ENCODE peak calls at places on chromosomes 12 and 14, in ten cellular contexts. C is CD8-positive, alpha-beta T cell; N is A549; U is upper lobe of right lung; H is mesenchymal stem cell; J is stomach; Q is iPS DF 6.9; X is CD8-positive, alpha-beta memory T cell; M is GM23338; L is fibroblast of lung. O is an unnamed sample.

GRCh38 chr14:99751539-99752485 is 41.4 kb upstream of the EML1 start:
- DNase-seq in Q (no peak), N (no peak), U (no peak), M (no peak), J (no peak), L (peak; percentile 72), C (no peak), X (no peak), H (peak; percentile 90), O (no peak)

GRCh38 chr12:40534828-40535227 is 157.4 kb upstream of the CNTN1 start:
- DNase-seq in M (peak; percentile 15), H (no peak), Q (no peak), J (no peak), N (no peak), C (no peak), U (no peak), L (no peak), X (no peak), O (no peak)

GRCh38 chr12:79983492-79983891 is 48.6 kb upstream of the PPP1R12A start:
- DNase-seq in L (peak; percentile 99), N (peak; percentile 53), U (no peak), J (no peak), C (no peak), X (no peak), Q (no peak), M (no peak), H (peak; percentile 77), O (no peak)

GRCh38 chr12:118374126-118374725 is 1.5 kb upstream of the TAOK3 start:
- DNase-seq in J (no peak), H (no peak), N (no peak), Q (no peak), C (no peak), L (no peak), X (no peak), U (no peak), M (no peak), O (peak; percentile 13)

GRCh38 chr14:61342486-61342885 is 21.1 kb downstream of the PRKCH start:
- DNase-seq in X (peak; percentile 90), H (no peak), C (peak; percentile 60), L (no peak), U (no peak), Q (no peak), M (no peak), N (no peak), J (no peak), O (no peak)

GRCh38 chr12:26991826-26992225 is 22.4 kb downstream of the TM7SF3 start:
- DNase-seq in X (no peak), U (no peak), C (no peak), M (no peak), H (no peak), J (no peak), N (no peak), Q (no peak), L (no peak), O (no peak)

GRCh38 chr12:7099290-7099996 is 7.2 kb upstream of the C1R start:
- DNase-seq in N (no peak), X (no peak), L (no peak), M (no peak), C (no peak), H (no peak), J (no peak), U (peak; percentile 28), Q (no peak), O (no peak)

GRCh38 chr12:88228720-88229119 is 86.6 kb downstream of the TMTC3 start:
- DNase-seq in C (no peak), M (no peak), L (no peak), N (no peak), X (no peak), U (no peak), J (no peak), Q (no peak), H (no peak), O (no peak)

GRCh38 chr12:4855121-4855924 is 54.4 kb upstream of the KCNA1 start:
- DNase-seq in C (no peak), M (peak; percentile 95), H (peak; percentile 67), J (peak; percentile 57), L (peak; percentile 61), X (peak; percentile 35), U (no peak), Q (peak; percentile 71), N (peak; percentile 76), O (peak; percentile 74)

GRCh38 chr12:116937640-116938039 is 26.9 kb downstream of the FBXW8 start:
- DNase-seq in Q (no peak), N (no peak), U (no peak), H (no peak), J (no peak), C (no peak), L (no peak), X (no peak), M (no peak), O (peak; percentile 51)

GRCh38 chr14:54282849-54283248 is 114.0 kb upstream of the CDKN3 start:
- DNase-seq in Q (no peak), M (no peak), U (no peak), H (no peak), N (no peak), J (no peak), X (no peak), C (no peak), L (no peak), O (no peak)

DNA sequence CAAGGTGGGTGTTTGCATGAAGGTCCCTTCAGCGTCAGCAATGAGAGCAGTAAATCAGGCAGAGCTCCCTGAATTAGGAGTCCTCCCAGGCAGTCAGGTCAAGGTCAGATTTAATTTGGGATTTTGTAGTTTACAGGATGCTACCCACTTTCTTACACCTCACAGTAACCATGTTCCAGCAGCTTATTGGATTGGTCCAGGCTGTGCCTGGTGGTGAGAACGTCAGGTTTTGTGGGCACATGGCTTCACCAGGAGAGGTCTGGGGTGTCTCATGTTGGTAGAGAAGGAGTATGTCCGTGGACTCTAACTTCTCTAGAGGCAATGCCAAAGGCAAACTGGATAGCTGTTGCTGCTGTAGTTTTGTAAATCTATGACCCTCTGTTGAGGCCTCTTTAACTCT is 158.3 kb downstream of the CACNA1C start:
- DNase-seq in N (no peak), M (no peak), C (no peak), J (no peak), L (no peak), Q (no peak), X (no peak), H (no peak), U (no peak), O (no peak)
- H3K4me1 ChIP-seq in N (no peaks in the 10 kb centered on the region), M (peaks cover 9% of the 10 kb centered on the region), C (no peaks in the 10 kb centered on the region), J (peaks cover 18% of the 10 kb centered on the region), L (no peaks in the 10 kb centered on the region), Q (peaks cover 5% of the 10 kb centered on the region), X (no peaks in the 10 kb centered on the region), H (peaks cover 14% of the 10 kb centered on the region), U (no peaks in the 10 kb centered on the region), O (no peaks in the 10 kb centered on the region)

GRCh38 chr14:23568600-23569310 is 1.2 kb upstream of the AP1G2 start:
- DNase-seq in H (peak; percentile 24), X (no peak), J (no peak), L (no peak), Q (no peak), M (peak; percentile 79), U (peak; percentile 63), N (peak; percentile 42), C (no peak), O (no peak)

GRCh38 chr14:23569443-23570151 is 2.0 kb upstream of the AP1G2 start:
- DNase-seq in N (peak; percentile 52), J (no peak), M (peak; percentile 90), X (no peak), Q (no peak), L (no peak), U (peak; percentile 63), H (no peak), C (no peak), O (peak; percentile 16)

GRCh38 chr14:23566782-23567185 is 807 bp downstream of the AP1G2 start:
- DNase-seq in X (no peak), J (peak; percentile 85), M (no peak), C (no peak), U (no peak), N (peak; percentile 30), L (no peak), H (peak; percentile 22), Q (no peak), O (no peak)

GRCh38 chr14:23567186-23568020 is at the start of gene AP1G2:
- DNase-seq in J (peak; percentile 93), Q (peak; percentile 72), U (peak; percentile 96), C (peak; percentile 66), M (peak; percentile 94), L (peak; percentile 45), H (peak; percentile 70), X (peak; percentile 84), N (peak; percentile 91), O (peak; percentile 82)

GRCh38 chr14:23568021-23568599 is 519 bp upstream of the AP1G2 start:
- DNase-seq in J (no peak), N (no peak), U (peak; percentile 29), M (no peak), H (no peak), C (no peak), X (no peak), Q (no peak), L (no peak), O (no peak)
- H3K4me1 ChIP-seq in J (peaks cover 28% of the 10 kb centered on the region), N (peaks cover 20% of the 10 kb centered on the region), U (peaks cover 23% of the 10 kb centered on the region), M (peaks cover 31% of the 10 kb centered on the region), H (peaks cover 15% of the 10 kb centered on the region), C (peaks cover 20% of the 10 kb centered on the region), X (peaks cover 19% of the 10 kb centered on the region), Q (peaks cover 4% of the 10 kb centered on the region), L (no peaks in the 10 kb centered on the region), O (peaks cover 18% of the 10 kb centered on the region)

GRCh38 chr12:70644836-70645235 is 7.6 kb upstream of the PTPRB start:
- DNase-seq in U (no peak), X (no peak), J (no peak), L (no peak), H (no peak), C (no peak), N (peak; percentile 25), M (no peak), Q (no peak), O (no peak)
- H3K4me1 ChIP-seq in U (peaks cover 17% of the 10 kb centered on the region), X (no peaks in the 10 kb centered on the region), J (no peaks in the 10 kb centered on the region), L (peaks cover 18% of the 10 kb centered on the region), H (peaks cover 3% of the 10 kb centered on the region), C (no peaks in the 10 kb centered on the region), N (peaks cover 29% of the 10 kb centered on the region), M (peaks cover 6% of the 10 kb centered on the region), Q (peaks cover 2% of the 10 kb centered on the region), O (peaks cover 28% of the 10 kb centered on the region)

GRCh38 chr14:68622856-68623255 is 170.0 kb downstream of the ZFP36L1 start:
- DNase-seq in N (no peak), Q (no peak), C (no peak), J (no peak), H (no peak), M (no peak), X (no peak), L (no peak), U (no peak), O (no peak)

GRCh38 chr14:68624541-68625220 is 168.2 kb downstream of the ZFP36L1 start:
- DNase-seq in J (no peak), M (no peak), C (no peak), U (peak; percentile 75), X (no peak), Q (no peak), L (no peak), N (no peak), H (no peak), O (no peak)

GRCh38 chr14:68623828-68624227 is 169.0 kb downstream of the ZFP36L1 start:
- DNase-seq in Q (no peak), U (no peak), M (no peak), C (no peak), L (no peak), N (no peak), J (no peak), H (no peak), X (no peak), O (no peak)

GRCh38 chr14:68621400-68622365 is 171.2 kb downstream of the ZFP36L1 start:
- DNase-seq in C (no peak), J (no peak), Q (no peak), X (no peak), H (peak; percentile 94), M (no peak), U (peak; percentile 39), N (no peak), L (peak; percentile 62), O (no peak)

GRCh38 chr14:68623307-68623706 is 169.6 kb downstream of the ZFP36L1 start:
- DNase-seq in M (no peak), C (no peak), Q (no peak), U (peak; percentile 17), X (no peak), J (no peak), L (no peak), H (no peak), N (no peak), O (no peak)
- H3K4me1 ChIP-seq in M (no peaks in the 10 kb centered on the region), C (peaks cover 8% of the 10 kb centered on the region), Q (no peaks in the 10 kb centered on the region), U (no peaks in the 10 kb centered on the region), X (peaks cover 6% of the 10 kb centered on the region), J (peaks cover 25% of the 10 kb centered on the region), L (no peaks in the 10 kb centered on the region), H (peaks cover 5% of the 10 kb centered on the region), N (peaks cover 5% of the 10 kb centered on the region), O (no peaks in the 10 kb centered on the region)

O was measured in HAP-1.